ENCODE peak calls at places on chromosomes 12 and 14, in four cellular contexts. V is stimulated activated CD4-positive, alpha-beta T cell treated with anti-CD3 and anti-CD28 coated beads, Interleukin-1b, Interleukin-23, amount 100 ng/mL, for 24 hours; L is PC-9; W is H7. C is an unnamed sample.

GRCh38 chr14:102097441-102098135 is 10.7 kb upstream of the HSP90AA1 start:
- DNase-seq in V (no peak), L (peak; percentile 98), W (no peak), C (peak; percentile 98)

GRCh38 chr12:115078988-115079387 is 395.0 kb upstream of the TBX3 start:
- DNase-seq in V (no peak), L (no peak), W (no peak), C (no peak)

GRCh38 chr14:104555621-104556255 is 23.8 kb upstream of the C14orf180 start:
- DNase-seq in V (no peak), L (no peak), W (peak; percentile 58), C (no peak)

GRCh38 chr12:50806176-50806575 is 36.5 kb upstream of the TMPRSS12 start:
- DNase-seq in V (no peak), L (no peak), W (no peak), C (no peak)

GRCh38 chr12:85057370-85057963 is 21.3 kb downstream of the LRRIQ1 start:
- DNase-seq in V (no peak), L (peak; percentile 10), W (peak; percentile 17), C (peak; percentile 76)

GRCh38 chr12:28869197-28869596 is 279.9 kb upstream of the FAR2 start:
- DNase-seq in V (no peak), L (no peak), W (no peak), C (peak; percentile 45)

GRCh38 chr14:85587152-85587697 is 57.3 kb downstream of the FLRT2 start:
- DNase-seq in V (no peak), L (peak; percentile 15), W (no peak), C (no peak)

GRCh38 chr14:104433401-104434213 is 146.0 kb upstream of the C14orf180 start:
- DNase-seq in V (no peak), L (no peak), W (peak; percentile 68), C (no peak)

GRCh38 chr12:77007476-77007875 is 57.9 kb downstream of the E2F7 start:
- DNase-seq in V (no peak), L (no peak), W (no peak), C (no peak)

GRCh38 chr12:12774791-12775190 is 10.7 kb upstream of the APOLD1 start:
- DNase-seq in V (no peak), L (no peak), W (no peak), C (no peak)

GRCh38 chr12:3333583-3333982 is 157.4 kb upstream of the PRMT8 start:
- DNase-seq in V (no peak), L (peak; percentile 25), W (peak; percentile 93), C (peak; percentile 20)

GRCh38 chr14:73751157-73751691 is 37.0 kb upstream of the PNMA1 start:
- DNase-seq in V (no peak), L (no peak), W (no peak), C (no peak)

GRCh38 chr12:132310181-132311040 is 19.0 kb downstream of the GALNT9 start:
- DNase-seq in V (no peak), L (no peak), W (no peak), C (no peak)

GRCh38 chr12:123043536-123044001 is 63.1 kb downstream of the ARL6IP4 start:
- DNase-seq in V (peak; percentile 56), L (peak; percentile 82), W (peak; percentile 77), C (peak; percentile 80)

GRCh38 chr12:124543591-124544310 is 23.7 kb downstream of the NCOR2 start:
- DNase-seq in V (no peak), L (no peak), W (peak; percentile 69), C (no peak)

GRCh38 chr14:104120281-104120741 is 18.1 kb upstream of the KIF26A start:
- DNase-seq in V (no peak), L (no peak), W (peak; percentile 35), C (peak; percentile 11)

GRCh38 chr12:23949212-23950010 is at the start of gene SOX5:
- DNase-seq in V (no peak), L (no peak), W (peak; percentile 20), C (no peak)

GRCh38 chr12:44287545-44287944 is 451.7 kb downstream of the TMEM117 start:
- DNase-seq in V (no peak), L (no peak), W (no peak), C (no peak)

GRCh38 chr14:105863296-105864108 is 337.1 kb downstream of the TMEM121 start:
- DNase-seq in V (no peak), L (no peak), W (peak; percentile 31), C (no peak)

GRCh38 chr12:8145754-8146415 is 10.9 kb upstream of the ZNF705A start:
- DNase-seq in V (no peak), L (no peak), W (peak; percentile 50), C (no peak)

GRCh38 chr12:71045781-71046180 is 112.0 kb downstream of the TSPAN8 start:
- DNase-seq in V (no peak), L (no peak), W (no peak), C (no peak)

GRCh38 chr14:77320238-77320935 is at the start of gene POMT2:
- DNase-seq in V (peak; percentile 88), L (peak; percentile 100), W (peak; percentile 96), C (peak; percentile 92)

C was measured in trophoblast cell.